ENCODE peak calls at places on chromosome 5, in seven cellular contexts. K is GM12891; U is CD4-positive, alpha-beta T cell; R is activated CD4-positive, CD25-positive, alpha-beta regulatory T cell; T is GM13977; S is ureter; Q is ELF-1. H is an unnamed sample.

GRCh38 chr5:160799160-160799559 is 52.9 kb downstream of the ATP10B start:
- DNase-seq in K (no peak), U (no peak), R (no peak), T (no peak), S (no peak), Q (no peak), H (no peak)

GRCh38 chr5:150694638-150695037 is 6.2 kb downstream of the RBM22 start:
- DNase-seq in K (no peak), U (no peak), R (no peak), T (no peak), S (no peak), Q (no peak), H (no peak)

GRCh38 chr5:201672-202071 is 10.4 kb downstream of the LRRC14B start:
- DNase-seq in K (no peak), U (no peak), R (no peak), T (no peak), S (no peak), Q (no peak), H (no peak)

GRCh38 chr5:120615967-120616645 is 152.0 kb downstream of the PRR16 start:
- DNase-seq in K (no peak), U (no peak), R (no peak), T (no peak), S (no peak), Q (peak; percentile 27), H (peak; percentile 65)

GRCh38 chr5:132459983-132460834 is 30.4 kb downstream of the IRF1 start:
- DNase-seq in K (no peak), U (no peak), R (no peak), T (no peak), S (no peak), Q (peak; percentile 39), H (no peak)

GRCh38 chr5:10550222-10550995 is 13.5 kb upstream of the ANKRD33B start:
- DNase-seq in K (no peak), U (no peak), R (no peak), T (no peak), S (no peak), Q (no peak), H (no peak)

GRCh38 chr5:5135957-5136676 is 4.0 kb upstream of the ADAMTS16 start:
- DNase-seq in K (no peak), U (no peak), R (no peak), T (no peak), S (no peak), Q (no peak), H (no peak)

GRCh38 chr5:146789712-146790660 is 88.6 kb downstream of the PPP2R2B start:
- DNase-seq in K (no peak), U (no peak), R (no peak), T (no peak), S (no peak), Q (no peak), H (no peak)

GRCh38 chr5:144941-145340 is 46.4 kb upstream of the LRRC14B start:
- DNase-seq in K (no peak), U (no peak), R (no peak), T (no peak), S (no peak), Q (no peak), H (no peak)

GRCh38 chr5:174724484-174725260 is at the start of gene MSX2:
- DNase-seq in K (no peak), U (no peak), R (no peak), T (no peak), S (peak; percentile 94), Q (peak; percentile 96), H (peak; percentile 84)

GRCh38 chr5:143874312-143874711 is 62.4 kb downstream of the HMHB1 start:
- DNase-seq in K (no peak), U (no peak), R (no peak), T (no peak), S (no peak), Q (no peak), H (no peak)

GRCh38 chr5:35417040-35417439 is 186.8 kb upstream of the PRLR start:
- DNase-seq in K (no peak), U (no peak), R (no peak), T (no peak), S (no peak), Q (no peak), H (no peak)

GRCh38 chr5:139738193-139738592 is 57.4 kb upstream of the PSD2 start:
- DNase-seq in K (no peak), U (no peak), R (no peak), T (no peak), S (no peak), Q (no peak), H (no peak)

GRCh38 chr5:67165524-67166459 is 30.8 kb downstream of the CD180 start:
- DNase-seq in K (peak; percentile 77), U (peak; percentile 81), R (peak; percentile 67), T (peak; percentile 90), S (peak; percentile 91), Q (peak; percentile 96), H (peak; percentile 66)

GRCh38 chr5:15513379-15513778 is 13.4 kb downstream of the FBXL7 start:
- DNase-seq in K (no peak), U (no peak), R (no peak), T (no peak), S (no peak), Q (no peak), H (no peak)

GRCh38 chr5:114363837-114364236 is 2.0 kb downstream of the KCNN2 start:
- DNase-seq in K (no peak), U (no peak), R (no peak), T (peak; percentile 23), S (no peak), Q (peak; percentile 16), H (no peak)

GRCh38 chr5:99248066-99248465 is 319.3 kb upstream of the CHD1 start:
- DNase-seq in K (no peak), U (no peak), R (no peak), T (no peak), S (no peak), Q (no peak), H (no peak)

GRCh38 chr5:59296317-59297264 is 596.9 kb downstream of the PDE4D start:
- DNase-seq in K (no peak), U (no peak), R (no peak), T (no peak), S (no peak), Q (no peak), H (no peak)